ENCODE peak calls at places on chromosomes 1 and 21, in six cellular contexts. One of them, this sample, is unnamed.

GRCh38 chr1:50930965-50931737 is 28.9 kb downstream of the FAF1 start:
- DNase-seq in neural progenitor cell: no peak
- DNase-seq in Karpas-422: peak; percentile 89
- DNase-seq in HCT116: no peak
- DNase-seq in GM23248: no peak
- DNase-seq in fibroblast of lung: no peak
- DNase-seq in this sample: no peak

GRCh38 chr1:17258116-17258757 is 9.3 kb downstream of the PADI3 start:
- DNase-seq in GM23248: peak; percentile 56
- DNase-seq in fibroblast of lung: peak; percentile 16
- DNase-seq in HCT116: no peak
- DNase-seq in neural progenitor cell: no peak
- DNase-seq in Karpas-422: no peak
- DNase-seq in this sample: peak; percentile 8

GRCh38 chr1:231266811-231267322 is 25.9 kb downstream of the GNPAT start:
- DNase-seq in Karpas-422: no peak
- DNase-seq in fibroblast of lung: no peak
- DNase-seq in HCT116: no peak
- DNase-seq in neural progenitor cell: no peak
- DNase-seq in GM23248: peak; percentile 8
- DNase-seq in this sample: peak; percentile 25

GRCh38 chr1:30911061-30911954 is 2.8 kb upstream of the SDC3 start:
- DNase-seq in GM23248: peak; percentile 93
- DNase-seq in neural progenitor cell: peak; percentile 94
- DNase-seq in HCT116: peak; percentile 74
- DNase-seq in fibroblast of lung: peak; percentile 86
- DNase-seq in Karpas-422: peak; percentile 82
- DNase-seq in this sample: peak; percentile 95

GRCh38 chr1:243268284-243268653 is 12.4 kb downstream of the SDCCAG8 start:
- DNase-seq in HCT116: peak; percentile 84
- DNase-seq in GM23248: peak; percentile 89
- DNase-seq in neural progenitor cell: no peak
- DNase-seq in Karpas-422: no peak
- DNase-seq in fibroblast of lung: peak; percentile 93
- DNase-seq in this sample: peak; percentile 70

GRCh38 chr1:224757508-224757907 is 141.4 kb downstream of the CNIH3 start:
- DNase-seq in Karpas-422: no peak
- DNase-seq in GM23248: no peak
- DNase-seq in fibroblast of lung: no peak
- DNase-seq in neural progenitor cell: no peak
- DNase-seq in HCT116: no peak
- DNase-seq in this sample: no peak

GRCh38 chr1:12411098-12411497 is 181.3 kb downstream of the VPS13D start:
- DNase-seq in GM23248: no peak
- DNase-seq in fibroblast of lung: no peak
- DNase-seq in Karpas-422: no peak
- DNase-seq in neural progenitor cell: no peak
- DNase-seq in HCT116: no peak
- DNase-seq in this sample: no peak

GRCh38 chr1:164780863-164781262 is 221.9 kb downstream of the PBX1 start:
- DNase-seq in GM23248: peak; percentile 97
- DNase-seq in fibroblast of lung: peak; percentile 86
- DNase-seq in HCT116: no peak
- DNase-seq in Karpas-422: no peak
- DNase-seq in neural progenitor cell: no peak
- DNase-seq in this sample: peak; percentile 75

GRCh38 chr1:60037061-60037460 is 36.5 kb downstream of the C1orf87 start:
- DNase-seq in HCT116: no peak
- DNase-seq in Karpas-422: no peak
- DNase-seq in GM23248: peak; percentile 47
- DNase-seq in fibroblast of lung: peak; percentile 5
- DNase-seq in neural progenitor cell: no peak
- DNase-seq in this sample: peak; percentile 43

GRCh38 chr1:227762231-227762911 is 27.1 kb downstream of the SNAP47 start:
- DNase-seq in fibroblast of lung: peak; percentile 76
- DNase-seq in neural progenitor cell: peak; percentile 93
- DNase-seq in GM23248: peak; percentile 92
- DNase-seq in HCT116: peak; percentile 57
- DNase-seq in Karpas-422: peak; percentile 86
- DNase-seq in this sample: peak; percentile 94

GRCh38 chr1:150760003-150760402 is 5.6 kb downstream of the CTSS start:
- DNase-seq in neural progenitor cell: no peak
- DNase-seq in HCT116: no peak
- DNase-seq in GM23248: no peak
- DNase-seq in Karpas-422: no peak
- DNase-seq in fibroblast of lung: no peak
- DNase-seq in this sample: no peak

GRCh38 chr1:180981596-180982387 is 40.9 kb downstream of the STX6 start:
- DNase-seq in neural progenitor cell: peak; percentile 48
- DNase-seq in HCT116: no peak
- DNase-seq in fibroblast of lung: no peak
- DNase-seq in Karpas-422: peak; percentile 45
- DNase-seq in GM23248: no peak
- DNase-seq in this sample: no peak

GRCh38 chr1:10848109-10848684 is 51.8 kb upstream of the CASZ1 start:
- DNase-seq in fibroblast of lung: no peak
- DNase-seq in Karpas-422: no peak
- DNase-seq in neural progenitor cell: no peak
- DNase-seq in GM23248: no peak
- DNase-seq in HCT116: no peak
- DNase-seq in this sample: no peak

GRCh38 chr1:210373878-210374599 is 45.3 kb downstream of the HHAT start:
- DNase-seq in HCT116: peak; percentile 96
- DNase-seq in neural progenitor cell: peak; percentile 88
- DNase-seq in Karpas-422: peak; percentile 82
- DNase-seq in GM23248: peak; percentile 88
- DNase-seq in fibroblast of lung: peak; percentile 85
- DNase-seq in this sample: peak; percentile 88

GRCh38 chr1:19650416-19651140 is 6.5 kb downstream of the NBL1 start:
- DNase-seq in HCT116: no peak
- DNase-seq in Karpas-422: no peak
- DNase-seq in fibroblast of lung: no peak
- DNase-seq in GM23248: peak; percentile 41
- DNase-seq in neural progenitor cell: no peak
- DNase-seq in this sample: no peak

GRCh38 chr1:8329439-8329838 is 11.5 kb downstream of the SLC45A1 start:
- DNase-seq in Karpas-422: no peak
- DNase-seq in GM23248: peak; percentile 47
- DNase-seq in fibroblast of lung: no peak
- DNase-seq in HCT116: no peak
- DNase-seq in neural progenitor cell: no peak
- DNase-seq in this sample: peak; percentile 41

GRCh38 chr1:39268112-39268581 is 63.7 kb downstream of the MACF1 start:
- DNase-seq in Karpas-422: peak; percentile 53
- DNase-seq in GM23248: peak; percentile 91
- DNase-seq in HCT116: no peak
- DNase-seq in neural progenitor cell: peak; percentile 64
- DNase-seq in fibroblast of lung: peak; percentile 93
- DNase-seq in this sample: peak; percentile 93

GRCh38 chr1:159172599-159173291 is 1.3 kb downstream of the CADM3 start:
- DNase-seq in fibroblast of lung: no peak
- DNase-seq in HCT116: no peak
- DNase-seq in neural progenitor cell: peak; percentile 69
- DNase-seq in Karpas-422: no peak
- DNase-seq in GM23248: no peak
- DNase-seq in this sample: no peak

GRCh38 chr1:53639996-53640695 is 98.8 kb downstream of the GLIS1 start:
- DNase-seq in neural progenitor cell: no peak
- DNase-seq in fibroblast of lung: no peak
- DNase-seq in Karpas-422: no peak
- DNase-seq in HCT116: no peak
- DNase-seq in GM23248: no peak
- DNase-seq in this sample: no peak
- H3K9ac ChIP-seq in neural progenitor cell: no peak overlapping the region
- H3K9ac ChIP-seq in fibroblast of lung: no peak overlapping the region
- H3K9ac ChIP-seq in Karpas-422: no peak overlapping the region
- H3K9ac ChIP-seq in HCT116: no peak overlapping the region
- H3K9ac ChIP-seq in GM23248: peak overlapping the region; percentile 6
- H3K9ac ChIP-seq in this sample: no peak overlapping the region

DNA sequence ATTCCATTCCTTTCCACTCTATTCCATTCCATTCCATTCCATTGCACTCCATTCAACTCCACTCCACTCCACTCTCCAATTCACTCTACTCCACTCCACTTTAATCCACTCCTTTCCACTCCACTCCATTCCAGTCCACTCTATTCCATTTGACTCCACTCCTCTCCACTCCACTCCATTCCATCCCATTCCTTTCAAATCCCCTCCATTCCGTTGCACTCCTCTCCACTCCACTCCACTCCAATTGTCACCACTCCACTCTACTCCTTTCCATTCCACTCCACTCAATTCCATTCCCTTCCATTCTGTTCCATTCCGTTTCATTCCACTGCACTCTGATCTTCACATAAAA is 2563.7 kb upstream of the TPTE start:
- DNase-seq in GM23248: no peak
- DNase-seq in fibroblast of lung: no peak
- DNase-seq in Karpas-422: no peak
- DNase-seq in HCT116: no peak
- DNase-seq in neural progenitor cell: no peak
- DNase-seq in this sample: no peak
- H3K9me3 ChIP-seq in GM23248: peaks cover 20% of the 10 kb centered on the region
- H3K9me3 ChIP-seq in fibroblast of lung: peaks cover 17% of the 10 kb centered on the region
- H3K9me3 ChIP-seq in Karpas-422: peaks cover 57% of the 10 kb centered on the region
- H3K9me3 ChIP-seq in HCT116: peaks cover 60% of the 10 kb centered on the region
- H3K9me3 ChIP-seq in neural progenitor cell: peaks cover 84% of the 10 kb centered on the region
- H3K9me3 ChIP-seq in this sample: peaks cover 70% of the 10 kb centered on the region

GRCh38 chr21:42337830-42338729 is 12.7 kb downstream of the TFF2 start:
- DNase-seq in Karpas-422: peak; percentile 86
- DNase-seq in HCT116: no peak
- DNase-seq in neural progenitor cell: peak; percentile 87
- DNase-seq in fibroblast of lung: peak; percentile 50
- DNase-seq in GM23248: peak; percentile 67
- DNase-seq in this sample: peak; percentile 7
- H3K9ac ChIP-seq in Karpas-422: no peak overlapping the region
- H3K9ac ChIP-seq in HCT116: no peak overlapping the region
- H3K9ac ChIP-seq in neural progenitor cell: no peak overlapping the region
- H3K9ac ChIP-seq in fibroblast of lung: no peak overlapping the region
- H3K9ac ChIP-seq in GM23248: no peak overlapping the region
- H3K9ac ChIP-seq in this sample: no peak overlapping the region

DNA sequence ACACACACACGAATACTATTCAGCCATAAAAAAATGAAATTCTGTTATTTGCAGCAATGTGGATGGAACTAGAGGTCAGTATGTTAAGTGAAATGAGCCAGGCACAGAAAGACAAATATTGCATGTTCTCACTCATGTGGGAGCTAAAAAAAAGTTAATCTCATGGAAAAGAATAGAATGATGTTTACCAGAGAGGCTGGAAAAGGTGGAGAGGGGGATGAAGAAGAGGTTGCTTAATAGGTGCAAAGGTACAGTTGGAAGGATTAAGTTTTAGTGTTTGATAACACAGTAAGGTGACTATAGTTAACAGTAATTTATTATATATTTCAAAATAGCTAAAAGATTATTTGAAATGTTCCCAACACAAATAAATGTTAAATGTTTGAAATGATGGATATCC is 10.8 kb upstream of the RGL1 start:
- DNase-seq in neural progenitor cell: no peak
- DNase-seq in GM23248: no peak
- DNase-seq in Karpas-422: no peak
- DNase-seq in HCT116: no peak
- DNase-seq in fibroblast of lung: no peak
- DNase-seq in this sample: no peak
- H3K9me3 ChIP-seq in neural progenitor cell: no peaks in the 10 kb centered on the region
- H3K9me3 ChIP-seq in GM23248: no peaks in the 10 kb centered on the region
- H3K9me3 ChIP-seq in Karpas-422: no peaks in the 10 kb centered on the region
- H3K9me3 ChIP-seq in HCT116: no peaks in the 10 kb centered on the region
- H3K9me3 ChIP-seq in fibroblast of lung: no peaks in the 10 kb centered on the region
- H3K9me3 ChIP-seq in this sample: peaks cover 5% of the 10 kb centered on the region

GRCh38 chr1:32496127-32496526 is 31.3 kb downstream of the ZBTB8B start:
- DNase-seq in neural progenitor cell: no peak
- DNase-seq in GM23248: peak; percentile 62
- DNase-seq in Karpas-422: peak; percentile 31
- DNase-seq in HCT116: no peak
- DNase-seq in fibroblast of lung: peak; percentile 59
- DNase-seq in this sample: peak; percentile 16
- H3K9ac ChIP-seq in neural progenitor cell: no peak overlapping the region
- H3K9ac ChIP-seq in GM23248: peak overlapping the region; percentile 37
- H3K9ac ChIP-seq in Karpas-422: no peak overlapping the region
- H3K9ac ChIP-seq in HCT116: no peak overlapping the region
- H3K9ac ChIP-seq in fibroblast of lung: no peak overlapping the region
- H3K9ac ChIP-seq in this sample: peak overlapping the region; percentile 28

GRCh38 chr1:85358702-85359438 is 82.4 kb upstream of the BCL10 start:
- DNase-seq in Karpas-422: no peak
- DNase-seq in fibroblast of lung: no peak
- DNase-seq in GM23248: peak; percentile 66
- DNase-seq in HCT116: no peak
- DNase-seq in neural progenitor cell: no peak
- DNase-seq in this sample: no peak
- H3K9me3 ChIP-seq in Karpas-422: no peaks in the 10 kb centered on the region
- H3K9me3 ChIP-seq in fibroblast of lung: no peaks in the 10 kb centered on the region
- H3K9me3 ChIP-seq in GM23248: no peaks in the 10 kb centered on the region
- H3K9me3 ChIP-seq in HCT116: no peaks in the 10 kb centered on the region
- H3K9me3 ChIP-seq in neural progenitor cell: no peaks in the 10 kb centered on the region
- H3K9me3 ChIP-seq in this sample: no peaks in the 10 kb centered on the region

DNA sequence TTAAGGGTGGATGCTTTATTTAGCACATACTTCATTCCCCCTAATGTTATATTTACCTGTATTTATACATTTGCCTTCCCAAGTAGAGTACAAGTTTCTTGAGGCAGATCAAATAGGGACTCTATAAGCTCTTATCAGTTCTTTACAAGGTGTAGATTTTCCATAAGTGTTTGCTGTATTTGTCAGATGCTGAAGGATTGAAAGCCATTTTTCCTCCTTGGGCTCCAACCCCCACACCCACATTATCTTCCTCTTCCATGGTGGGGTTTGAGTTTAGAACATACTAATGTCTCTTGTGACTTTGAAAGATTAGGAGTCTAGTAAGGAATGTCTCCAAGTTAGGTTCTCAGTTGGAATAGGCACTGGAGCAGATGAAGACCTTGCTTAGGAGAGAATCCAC is 2.4 kb upstream of the CHI3L2 start:
- DNase-seq in HCT116: no peak
- DNase-seq in GM23248: no peak
- DNase-seq in neural progenitor cell: no peak
- DNase-seq in Karpas-422: no peak
- DNase-seq in fibroblast of lung: no peak
- DNase-seq in this sample: no peak
- H3K9ac ChIP-seq in HCT116: no peak overlapping the region
- H3K9ac ChIP-seq in GM23248: no peak overlapping the region
- H3K9ac ChIP-seq in neural progenitor cell: no peak overlapping the region
- H3K9ac ChIP-seq in Karpas-422: no peak overlapping the region
- H3K9ac ChIP-seq in fibroblast of lung: no peak overlapping the region
- H3K9ac ChIP-seq in this sample: no peak overlapping the region

This sample was measured in adipocyte.